ENCODE peak calls at places on chromosome 13, in five cellular contexts. One of them, this sample, is unnamed.

GRCh38 chr13:100022798-100023197 is 41.2 kb downstream of the ZIC2 start:
- DNase-seq in DND-41: no peak
- DNase-seq in aorta: no peak
- DNase-seq in GM23338: no peak
- DNase-seq in psoas muscle: no peak
- DNase-seq in this sample: no peak

GRCh38 chr13:45231722-45232121 is 30.9 kb upstream of the KCTD4 start:
- DNase-seq in psoas muscle: no peak
- DNase-seq in aorta: no peak
- DNase-seq in DND-41: no peak
- DNase-seq in GM23338: no peak
- DNase-seq in this sample: no peak

GRCh38 chr13:39321578-39321977 is 281.4 kb downstream of the LHFPL6 start:
- DNase-seq in aorta: no peak
- DNase-seq in psoas muscle: peak
- DNase-seq in GM23338: no peak
- DNase-seq in DND-41: no peak
- DNase-seq in this sample: no peak

GRCh38 chr13:93227906-93228801 is 1.5 kb downstream of the GPC6 start:
- DNase-seq in psoas muscle: peak
- DNase-seq in GM23338: peak
- DNase-seq in DND-41: no peak
- DNase-seq in aorta: peak
- DNase-seq in this sample: no peak

GRCh38 chr13:111540486-111540885 is 220.0 kb downstream of the TEX29 start:
- DNase-seq in psoas muscle: no peak
- DNase-seq in aorta: no peak
- DNase-seq in GM23338: no peak
- DNase-seq in DND-41: no peak
- DNase-seq in this sample: no peak

GRCh38 chr13:70568571-70568970 is 460.3 kb upstream of the KLHL1 start:
- DNase-seq in aorta: no peak
- DNase-seq in DND-41: no peak
- DNase-seq in GM23338: peak
- DNase-seq in psoas muscle: no peak
- DNase-seq in this sample: no peak

GRCh38 chr13:99681695-99682094 is 180.4 kb downstream of the TM9SF2 start:
- DNase-seq in aorta: no peak
- DNase-seq in DND-41: no peak
- DNase-seq in GM23338: peak
- DNase-seq in psoas muscle: no peak
- DNase-seq in this sample: no peak

GRCh38 chr13:79295906-79296564 is 110.0 kb downstream of the RBM26 start:
- DNase-seq in GM23338: no peak
- DNase-seq in DND-41: no peak
- DNase-seq in aorta: no peak
- DNase-seq in psoas muscle: no peak
- DNase-seq in this sample: no peak

GRCh38 chr13:111483621-111483987 is 163.2 kb downstream of the TEX29 start:
- DNase-seq in aorta: no peak
- DNase-seq in psoas muscle: no peak
- DNase-seq in DND-41: no peak
- DNase-seq in GM23338: no peak
- DNase-seq in this sample: no peak

GRCh38 chr13:51818771-51819511 is 15.0 kb upstream of the DHRS12 start:
- DNase-seq in psoas muscle: peak
- DNase-seq in DND-41: no peak
- DNase-seq in aorta: peak
- DNase-seq in GM23338: no peak
- DNase-seq in this sample: no peak

GRCh38 chr13:37889811-37890210 is 20.2 kb upstream of the TRPC4 start:
- DNase-seq in GM23338: no peak
- DNase-seq in aorta: no peak
- DNase-seq in psoas muscle: no peak
- DNase-seq in DND-41: no peak
- DNase-seq in this sample: no peak

GRCh38 chr13:60000081-60000480 is 163.6 kb downstream of the DIAPH3 start:
- DNase-seq in psoas muscle: no peak
- DNase-seq in aorta: no peak
- DNase-seq in DND-41: no peak
- DNase-seq in GM23338: no peak
- DNase-seq in this sample: no peak

GRCh38 chr13:113724780-113725315 is 34.2 kb upstream of the TMEM255B start:
- DNase-seq in DND-41: peak
- DNase-seq in psoas muscle: peak
- DNase-seq in aorta: peak
- DNase-seq in GM23338: peak
- DNase-seq in this sample: no peak

GRCh38 chr13:99357920-99358319 is 50.7 kb upstream of the GPR183 start:
- DNase-seq in psoas muscle: no peak
- DNase-seq in DND-41: no peak
- DNase-seq in aorta: no peak
- DNase-seq in GM23338: no peak
- DNase-seq in this sample: no peak

GRCh38 chr13:37870895-37871550 is 1.5 kb upstream of the TRPC4 start:
- DNase-seq in DND-41: no peak
- DNase-seq in psoas muscle: no peak
- DNase-seq in GM23338: peak
- DNase-seq in aorta: no peak
- DNase-seq in this sample: no peak

GRCh38 chr13:110230661-110231347 is 76.2 kb downstream of the COL4A1 start:
- DNase-seq in psoas muscle: no peak
- DNase-seq in GM23338: no peak
- DNase-seq in DND-41: no peak
- DNase-seq in aorta: no peak
- DNase-seq in this sample: no peak
- H3K27ac ChIP-seq in psoas muscle: peak
- H3K27ac ChIP-seq in GM23338: no peak
- H3K27ac ChIP-seq in DND-41: no peak
- H3K27ac ChIP-seq in aorta: no peak
- H3K27ac ChIP-seq in this sample: peak

GRCh38 chr13:73943137-73943964 is 190.9 kb downstream of the KLF12 start:
- DNase-seq in psoas muscle: no peak
- DNase-seq in DND-41: no peak
- DNase-seq in GM23338: no peak
- DNase-seq in aorta: no peak
- DNase-seq in this sample: no peak
- H3K27ac ChIP-seq in psoas muscle: no peak
- H3K27ac ChIP-seq in DND-41: no peak
- H3K27ac ChIP-seq in GM23338: no peak
- H3K27ac ChIP-seq in aorta: no peak
- H3K27ac ChIP-seq in this sample: no peak

GRCh38 chr13:73059460-73060250 is 850 bp downstream of the KLF5 start:
- DNase-seq in psoas muscle: peak
- DNase-seq in DND-41: peak
- DNase-seq in aorta: peak
- DNase-seq in GM23338: peak
- DNase-seq in this sample: no peak
- H3K27ac ChIP-seq in psoas muscle: peak
- H3K27ac ChIP-seq in DND-41: no peak
- H3K27ac ChIP-seq in aorta: peak
- H3K27ac ChIP-seq in GM23338: no peak
- H3K27ac ChIP-seq in this sample: peak

DNA sequence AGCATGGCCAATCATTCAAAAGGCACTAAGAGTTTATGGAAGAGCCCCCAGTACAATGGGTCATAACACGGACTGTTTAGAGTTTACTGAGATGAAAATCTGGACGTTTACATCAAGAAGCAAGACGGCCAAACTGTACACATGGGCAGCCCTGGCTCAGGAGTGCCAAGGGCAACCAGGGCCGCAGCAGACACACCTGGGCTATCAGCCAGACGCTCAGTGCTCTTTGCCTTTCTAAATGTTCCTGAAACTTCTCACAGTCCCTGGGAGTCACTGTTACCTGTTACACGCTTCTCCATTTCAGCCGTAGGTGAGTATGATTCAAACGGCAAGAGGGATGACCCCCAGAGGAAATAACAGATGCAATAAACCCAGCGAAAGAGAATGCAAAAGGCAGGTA is 64.5 kb downstream of the ABCC4 start:
- DNase-seq in DND-41: no peak
- DNase-seq in GM23338: no peak
- DNase-seq in aorta: no peak
- DNase-seq in psoas muscle: no peak
- DNase-seq in this sample: no peak
- H3K27ac ChIP-seq in DND-41: no peak
- H3K27ac ChIP-seq in GM23338: no peak
- H3K27ac ChIP-seq in aorta: no peak
- H3K27ac ChIP-seq in psoas muscle: no peak
- H3K27ac ChIP-seq in this sample: no peak

DNA sequence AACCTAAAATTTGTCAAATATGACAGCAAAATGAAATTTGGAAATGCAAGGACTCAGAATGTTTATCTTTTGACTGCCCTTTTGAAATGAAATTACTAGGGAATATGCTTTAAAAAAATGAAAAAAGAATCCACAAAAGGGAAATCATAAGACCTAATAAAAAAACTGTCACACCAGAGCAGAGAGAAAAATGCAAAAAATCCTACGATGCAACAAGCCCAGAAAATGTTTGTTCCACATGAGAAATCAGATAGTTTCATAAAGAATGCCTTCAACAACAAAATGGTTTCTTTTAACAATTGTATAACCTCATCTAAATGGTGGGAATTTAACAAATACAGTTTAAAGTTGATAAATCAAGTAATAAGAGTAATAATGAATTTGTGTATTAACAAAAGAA is 8.0 kb downstream of the LPAR6 start:
- DNase-seq in DND-41: no peak
- DNase-seq in aorta: no peak
- DNase-seq in GM23338: no peak
- DNase-seq in psoas muscle: no peak
- DNase-seq in this sample: no peak
- H3K27ac ChIP-seq in DND-41: no peak
- H3K27ac ChIP-seq in aorta: no peak
- H3K27ac ChIP-seq in GM23338: no peak
- H3K27ac ChIP-seq in psoas muscle: no peak
- H3K27ac ChIP-seq in this sample: peak

DNA sequence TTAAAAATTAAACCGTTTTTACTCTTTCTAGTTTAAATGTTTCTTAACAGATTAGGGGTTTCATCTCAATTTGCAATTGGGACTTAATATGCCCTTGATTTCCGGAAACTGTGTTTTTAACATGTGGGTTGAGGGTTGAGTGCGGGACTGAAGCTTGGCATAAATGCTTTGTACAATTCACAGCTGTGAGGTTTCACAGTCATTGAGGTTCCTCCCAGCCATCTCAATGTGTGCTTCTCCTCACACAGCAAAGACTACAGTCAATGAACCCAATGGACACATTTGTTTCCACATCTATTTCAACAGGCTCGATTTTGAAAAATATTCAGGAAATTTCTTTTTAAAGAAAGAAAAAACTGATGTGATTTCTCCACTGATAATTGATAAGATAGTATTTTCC is 328.6 kb downstream of the TBC1D4 start:
- DNase-seq in GM23338: no peak
- DNase-seq in DND-41: no peak
- DNase-seq in aorta: no peak
- DNase-seq in psoas muscle: no peak
- DNase-seq in this sample: no peak
- H3K27ac ChIP-seq in GM23338: no peak
- H3K27ac ChIP-seq in DND-41: no peak
- H3K27ac ChIP-seq in aorta: no peak
- H3K27ac ChIP-seq in psoas muscle: no peak
- H3K27ac ChIP-seq in this sample: no peak

GRCh38 chr13:30873519-30873918 is 32.6 kb upstream of the MEDAG start:
- DNase-seq in DND-41: no peak
- DNase-seq in aorta: no peak
- DNase-seq in psoas muscle: no peak
- DNase-seq in GM23338: no peak
- DNase-seq in this sample: peak

GRCh38 chr13:30871713-30872029 is 34.4 kb upstream of the MEDAG start:
- DNase-seq in GM23338: no peak
- DNase-seq in aorta: no peak
- DNase-seq in DND-41: no peak
- DNase-seq in psoas muscle: no peak
- DNase-seq in this sample: no peak

GRCh38 chr13:30874111-30874510 is 32.0 kb upstream of the MEDAG start:
- DNase-seq in psoas muscle: no peak
- DNase-seq in GM23338: no peak
- DNase-seq in aorta: no peak
- DNase-seq in DND-41: no peak
- DNase-seq in this sample: no peak

GRCh38 chr13:30872195-30872594 is 33.9 kb upstream of the MEDAG start:
- DNase-seq in DND-41: no peak
- DNase-seq in psoas muscle: no peak
- DNase-seq in aorta: peak
- DNase-seq in GM23338: no peak
- DNase-seq in this sample: peak

DNA sequence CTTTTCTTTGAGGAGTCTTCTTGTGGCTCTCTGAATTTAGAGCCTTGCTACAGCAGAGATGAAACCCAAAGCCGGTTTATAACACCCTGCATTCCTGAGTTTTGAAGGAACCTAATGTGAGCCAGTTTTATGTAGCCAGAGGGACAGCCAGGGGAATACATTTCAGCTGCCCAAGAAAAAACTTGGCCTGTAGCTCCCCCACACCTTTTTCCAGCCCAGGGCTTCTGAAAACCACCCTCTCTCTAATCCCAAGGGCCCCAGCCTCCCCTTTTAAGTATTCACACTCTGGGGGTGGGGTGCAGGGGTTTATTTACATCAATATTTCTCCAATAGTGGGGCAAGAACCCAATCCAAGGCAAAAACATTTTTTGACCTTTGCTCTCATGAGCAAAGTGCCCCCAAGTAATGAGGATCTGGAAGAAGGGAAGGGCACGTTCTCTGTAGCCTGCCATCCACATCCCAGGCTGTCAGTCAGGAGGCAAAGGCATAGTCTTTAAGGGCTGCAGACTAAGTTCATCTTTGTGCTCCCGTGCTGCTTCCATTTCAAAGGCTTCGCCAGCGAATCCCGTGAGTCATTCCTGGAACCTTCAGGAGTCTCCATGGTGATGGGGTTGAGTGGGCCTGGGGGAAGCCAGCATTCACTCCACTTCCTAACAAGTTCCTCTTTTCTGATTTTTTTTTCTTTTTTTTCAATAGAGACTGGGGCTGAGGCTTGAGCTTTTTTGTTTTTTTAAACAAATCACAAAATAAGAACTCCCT is 33.2 kb upstream of the MEDAG start:
- DNase-seq in psoas muscle: peak
- DNase-seq in GM23338: peak
- DNase-seq in aorta: peak
- DNase-seq in DND-41: no peak
- DNase-seq in this sample: peak
- H3K27ac ChIP-seq in psoas muscle: peak
- H3K27ac ChIP-seq in GM23338: peak
- H3K27ac ChIP-seq in aorta: peak
- H3K27ac ChIP-seq in DND-41: no peak
- H3K27ac ChIP-seq in this sample: peak

DNA sequence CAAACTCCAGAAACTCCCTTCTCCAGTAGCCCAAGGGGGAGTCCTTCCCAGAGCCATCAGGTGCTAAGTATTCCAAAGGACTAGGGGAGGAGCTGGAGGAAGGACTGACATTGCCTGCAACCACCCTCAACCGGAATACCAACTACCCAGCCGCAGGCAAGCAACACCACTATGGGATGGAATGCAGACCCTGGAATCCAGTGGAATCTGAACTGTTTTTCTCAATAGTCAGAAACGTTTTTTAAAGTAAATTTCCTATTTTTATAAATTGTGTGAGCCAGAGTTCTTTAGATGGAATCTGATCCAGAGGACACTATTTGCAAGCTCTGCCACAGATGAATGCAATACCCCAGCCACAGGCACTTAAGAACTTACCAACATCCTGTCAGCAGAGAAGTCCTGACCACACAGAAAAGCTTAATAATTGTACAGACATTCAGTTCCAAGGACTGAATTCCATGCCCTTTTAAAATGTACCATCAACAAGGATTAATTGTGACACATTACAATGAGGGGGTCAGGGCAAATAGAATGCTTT is 92.1 kb downstream of the USP12 start:
- DNase-seq in aorta: no peak
- DNase-seq in psoas muscle: no peak
- DNase-seq in DND-41: no peak
- DNase-seq in GM23338: peak
- DNase-seq in this sample: no peak
- H3K27ac ChIP-seq in aorta: no peak
- H3K27ac ChIP-seq in psoas muscle: no peak
- H3K27ac ChIP-seq in DND-41: no peak
- H3K27ac ChIP-seq in GM23338: peak
- H3K27ac ChIP-seq in this sample: no peak

This sample was measured in vagina.